ENCODE peak calls at places on chromosomes 7 and 10, in four cellular contexts. D, A, G and Y are unnamed samples.

GRCh38 chr10:9009505-9009904 is 955.0 kb downstream of the GATA3 start:
- DNase-seq in G (no peak), A (no peak), D (no peak), Y (no peak)

GRCh38 chr7:107212719-107213118 is 43.9 kb downstream of the HBP1 start:
- DNase-seq in D (no peak), G (peak), A (no peak), Y (peak)

GRCh38 chr7:92762853-92763252 is 73.5 kb downstream of the CDK6 start:
- DNase-seq in D (no peak), G (no peak), A (no peak), Y (no peak)

GRCh38 chr10:59851864-59852263 is 54.5 kb downstream of the CCDC6 start:
- DNase-seq in A (no peak), D (no peak), G (no peak), Y (no peak)

GRCh38 chr7:41940760-41941343 is 238.0 kb upstream of the INHBA start:
- DNase-seq in D (peak), G (peak), A (peak), Y (peak)

GRCh38 chr10:66931340-66931948 is 5.6 kb downstream of the LRRTM3 start:
- DNase-seq in D (peak), A (peak), G (peak), Y (peak)

GRCh38 chr10:52400564-52400963 is 86.5 kb downstream of the DKK1 start:
- DNase-seq in A (peak), G (no peak), D (no peak), Y (no peak)

GRCh38 chr10:35640951-35641429 is 1.1 kb downstream of the FZD8 start:
- DNase-seq in G (peak), A (peak), D (peak), Y (peak)

GRCh38 chr10:52249850-52250395 is 64.2 kb upstream of the DKK1 start:
- DNase-seq in G (no peak), A (no peak), D (no peak), Y (no peak)

GRCh38 chr10:79140906-79141305 is 72.1 kb downstream of the ZMIZ1 start:
- DNase-seq in A (peak), D (no peak), G (no peak), Y (no peak)

GRCh38 chr10:60044221-60044620 is 137.9 kb upstream of the CCDC6 start:
- DNase-seq in A (peak), G (no peak), D (no peak), Y (no peak)

GRCh38 chr10:21263266-21263803 is 262.1 kb downstream of the SKIDA1 start:
- DNase-seq in D (no peak), G (no peak), A (no peak), Y (no peak)

GRCh38 chr10:45403151-45403550 is 29.1 kb downstream of the ALOX5 start:
- DNase-seq in G (no peak), D (no peak), A (no peak), Y (no peak)

GRCh38 chr7:155881471-155882350 is 69.4 kb upstream of the SHH start:
- DNase-seq in D (no peak), A (no peak), G (no peak), Y (no peak)